ENCODE peak calls at places on chromosomes 3 and 15, in four cellular contexts. K is tibial nerve, M is SK-N-SH, N is breast epithelium. X is an unnamed sample.

GRCh38 chr3:107542665-107543064 is 19.9 kb downstream of the BBX start:
- DNase-seq in K (no peak), M (no peak), N (no peak), X (no peak)

GRCh38 chr3:126760541-126760940 is 56.5 kb downstream of the CHCHD6 start:
- DNase-seq in K (no peak), M (no peak), N (no peak), X (no peak)

GRCh38 chr15:22917556-22917955 is 62.6 kb downstream of the CYFIP1 start:
- DNase-seq in K (no peak), M (no peak), N (no peak), X (no peak)

GRCh38 chr3:30894521-30895289 is at the start of gene GADL1:
- DNase-seq in K (no peak), M (peak), N (no peak), X (peak)

GRCh38 chr15:29312387-29312786 is 42.8 kb upstream of the NSMCE3 start:
- DNase-seq in K (no peak), M (no peak), N (no peak), X (no peak)

GRCh38 chr3:3196148-3196861 is 16.8 kb upstream of the CRBN start:
- DNase-seq in K (no peak), M (peak), N (no peak), X (no peak)

GRCh38 chr3:185789134-185789533 is 35.7 kb downstream of the IGF2BP2 start:
- DNase-seq in K (no peak), M (no peak), N (no peak), X (no peak)

GRCh38 chr15:48025118-48025517 is 95.7 kb upstream of the SLC24A5 start:
- DNase-seq in K (no peak), M (no peak), N (no peak), X (no peak)

GRCh38 chr3:189355481-189356201 is 183.9 kb downstream of the TPRG1 start:
- DNase-seq in K (no peak), M (no peak), N (no peak), X (no peak)

GRCh38 chr3:3632439-3632838 is 166.8 kb upstream of the LRRN1 start:
- DNase-seq in K (no peak), M (no peak), N (no peak), X (no peak)

GRCh38 chr3:117059054-117059989 is 349.7 kb downstream of the TUSC7 start:
- DNase-seq in K (no peak), M (peak), N (no peak), X (no peak)

GRCh38 chr3:160081958-160082533 is 93.4 kb downstream of the IL12A start:
- DNase-seq in K (no peak), M (no peak), N (no peak), X (no peak)

GRCh38 chr3:151425640-151426336 is 35.1 kb downstream of the IGSF10 start:
- DNase-seq in K (no peak), M (no peak), N (no peak), X (no peak)

GRCh38 chr3:172100482-172100881 is 61.1 kb downstream of the FNDC3B start:
- DNase-seq in K (no peak), M (no peak), N (no peak), X (no peak)

GRCh38 chr3:3170998-3171397 is 8.5 kb downstream of the CRBN start:
- DNase-seq in K (no peak), M (peak), N (no peak), X (no peak)

GRCh38 chr15:89141885-89142284 is 53.6 kb downstream of the ABHD2 start:
- DNase-seq in K (no peak), M (no peak), N (no peak), X (no peak)

GRCh38 chr3:141485578-141486415 is 1.0 kb upstream of the RASA2 start:
- DNase-seq in K (no peak), M (no peak), N (no peak), X (no peak)

GRCh38 chr3:27677554-27677953 is 44.6 kb downstream of the EOMES start:
- DNase-seq in K (no peak), M (no peak), N (no peak), X (peak)

GRCh38 chr3:47601310-47601709 is 22.6 kb upstream of the CSPG5 start:
- DNase-seq in K (no peak), M (no peak), N (no peak), X (no peak)

GRCh38 chr15:29656636-29657475 is 165.4 kb downstream of the TJP1 start:
- DNase-seq in K (no peak), M (no peak), N (no peak), X (no peak)

GRCh38 chr15:96403932-96404331 is 73.4 kb downstream of the NR2F2 start:
- DNase-seq in K (no peak), M (no peak), N (no peak), X (no peak)

GRCh38 chr15:31077181-31077580 is 24.3 kb downstream of the TRPM1 start:
- DNase-seq in K (no peak), M (no peak), N (no peak), X (no peak)

GRCh38 chr15:55279746-55280351 is 9.8 kb downstream of the RAB27A start:
- DNase-seq in K (no peak), M (no peak), N (no peak), X (no peak)

GRCh38 chr3:158718490-158719170 is 13.6 kb downstream of the RARRES1 start:
- DNase-seq in K (no peak), M (no peak), N (no peak), X (no peak)

GRCh38 chr3:23942546-23942945 is 2.5 kb upstream of the NR1D2 start:
- DNase-seq in K (no peak), M (no peak), N (no peak), X (no peak)

GRCh38 chr3:79115458-79115857 is 652.3 kb downstream of the ROBO1 start:
- DNase-seq in K (no peak), M (no peak), N (no peak), X (no peak)

GRCh38 chr15:28993720-28994053 is 107.9 kb downstream of the APBA2 start:
- DNase-seq in K (no peak), M (no peak), N (no peak), X (no peak)

GRCh38 chr15:40340038-40340739 is 550 bp downstream of the CCDC9B start:
- DNase-seq in K (no peak), M (peak), N (no peak), X (peak)

GRCh38 chr3:5022966-5023776 is 43.9 kb downstream of the BHLHE40 start:
- DNase-seq in K (no peak), M (no peak), N (no peak), X (peak)

GRCh38 chr3:144105542-144105941 is 133.9 kb downstream of the DIPK2A start:
- DNase-seq in K (no peak), M (no peak), N (no peak), X (no peak)

GRCh38 chr15:39817892-39818291 is 35.3 kb upstream of the FSIP1 start:
- DNase-seq in K (no peak), M (no peak), N (no peak), X (no peak)

GRCh38 chr15:32824777-32825176 is 107.0 kb downstream of the GREM1 start:
- DNase-seq in K (no peak), M (no peak), N (no peak), X (no peak)

GRCh38 chr15:64809649-64810498 is 15.6 kb downstream of the PIF1 start:
- DNase-seq in K (peak), M (peak), N (peak), X (peak)

GRCh38 chr3:11246663-11246970 is 25.6 kb upstream of the ATG7 start:
- DNase-seq in K (no peak), M (no peak), N (no peak), X (no peak)

GRCh38 chr3:149576071-149576564 is 81.7 kb downstream of the WWTR1 start:
- DNase-seq in K (no peak), M (no peak), N (no peak), X (peak)

GRCh38 chr3:126508539-126508938 is 9.0 kb downstream of the UROC1 start:
- DNase-seq in K (no peak), M (no peak), N (no peak), X (no peak)

GRCh38 chr15:24957691-24958090 is 2.9 kb downstream of the SNRPN start:
- DNase-seq in K (no peak), M (no peak), N (no peak), X (no peak)
- H3K4me3 ChIP-seq in K (no peak), M (no peak), N (no peak), X (no peak)

GRCh38 chr3:58021962-58022361 is 13.7 kb downstream of the FLNB start:
- DNase-seq in K (no peak), M (no peak), N (no peak), X (no peak)
- TF ChIP-seq CTCF in K (no peak), M (no peak), N (no peak), X (no peak)

GRCh38 chr15:73927476-73928240 is 1.4 kb downstream of the LOXL1 start:
- DNase-seq in K (no peak), M (peak), N (peak), X (peak)

GRCh38 chr15:73928241-73928579 is 1.9 kb downstream of the LOXL1 start:
- DNase-seq in K (no peak), M (no peak), N (no peak), X (no peak)

GRCh38 chr15:73930790-73931281 is 4.6 kb downstream of the LOXL1 start:
- DNase-seq in K (no peak), M (no peak), N (no peak), X (peak)

GRCh38 chr15:73930371-73930770 is 4.1 kb downstream of the LOXL1 start:
- DNase-seq in K (no peak), M (no peak), N (no peak), X (peak)

DNA sequence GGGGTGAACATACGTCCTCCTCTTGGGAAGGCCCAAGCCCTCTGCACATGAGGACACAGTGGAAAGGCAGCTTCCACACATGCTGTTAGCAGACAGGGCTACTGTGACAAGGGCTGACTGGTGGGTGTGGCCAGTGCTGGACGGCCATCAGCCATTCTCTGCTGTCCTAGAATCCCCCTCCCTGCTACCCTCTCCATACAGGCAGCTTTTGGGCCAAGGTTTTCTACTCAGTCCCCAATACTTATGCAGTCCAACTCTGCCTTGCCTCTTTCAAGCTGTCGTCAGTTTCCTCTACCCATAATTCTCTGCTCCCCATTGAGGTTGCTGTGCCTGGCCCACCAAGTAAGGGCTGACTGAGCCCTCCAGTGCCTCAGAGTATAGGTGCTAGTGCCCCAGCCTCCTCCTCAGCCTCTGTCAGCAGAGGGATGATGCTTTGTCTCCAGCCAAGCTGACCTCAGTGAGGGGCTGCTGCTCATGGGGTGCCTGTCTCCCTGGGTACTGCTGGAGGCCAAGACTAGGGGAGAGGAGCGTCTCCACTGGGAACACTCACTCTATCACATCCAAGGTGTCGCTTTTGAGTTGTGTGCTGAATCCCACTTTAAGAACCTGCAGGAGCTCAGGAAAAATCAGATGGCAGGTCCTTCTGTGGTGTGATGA is 2.8 kb downstream of the LOXL1 start:
- DNase-seq in K (no peak), M (no peak), N (no peak), X (no peak)
- H3K4me3 ChIP-seq in K (no peak), M (no peak), N (no peak), X (no peak)

GRCh38 chr15:69749274-69749673 is 296.7 kb downstream of the RPLP1 start:
- DNase-seq in K (no peak), M (no peak), N (no peak), X (no peak)

GRCh38 chr15:69751147-69751546 is 298.5 kb downstream of the RPLP1 start:
- DNase-seq in K (no peak), M (no peak), N (no peak), X (no peak)

GRCh38 chr15:69748700-69749099 is 296.1 kb downstream of the RPLP1 start:
- DNase-seq in K (no peak), M (no peak), N (no peak), X (no peak)

GRCh38 chr15:69750253-69750652 is 297.6 kb downstream of the RPLP1 start:
- DNase-seq in K (no peak), M (no peak), N (no peak), X (no peak)

DNA sequence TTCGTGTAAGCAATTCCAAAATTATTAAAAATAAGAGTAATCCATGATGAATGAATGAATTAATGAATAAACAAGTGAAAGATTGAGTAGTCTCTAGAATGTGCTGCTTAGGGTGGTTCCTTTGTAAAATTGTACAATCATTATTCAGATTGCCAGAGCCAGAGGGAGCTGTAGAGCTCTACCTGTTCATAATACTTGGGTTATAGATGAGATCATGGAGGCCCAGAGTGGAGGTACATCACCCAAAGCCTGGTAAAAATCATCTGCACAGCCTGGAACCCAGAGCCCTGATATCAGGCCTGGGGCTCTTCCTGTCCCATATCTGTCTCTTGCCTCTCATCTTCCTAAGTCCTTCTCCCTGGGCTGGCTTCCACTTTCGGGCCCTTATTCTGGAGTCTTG is 297.2 kb downstream of the RPLP1 start:
- DNase-seq in K (no peak), M (no peak), N (no peak), X (no peak)
- TF ChIP-seq CTCF in K (no peak), M (peak), N (no peak), X (no peak)

GRCh38 chr15:41512078-41512394 is 1.6 kb downstream of the LTK start:
- DNase-seq in K (no peak), M (no peak), N (no peak), X (no peak)
- H3K4me3 ChIP-seq in K (no peak), M (no peak), N (no peak), X (peak)

GRCh38 chr3:121232309-121233225 is 313.2 kb downstream of the POLQ start:
- DNase-seq in K (no peak), M (no peak), N (no peak), X (no peak)
- TF ChIP-seq CTCF in K (no peak), M (no peak), N (no peak), X (no peak)

DNA sequence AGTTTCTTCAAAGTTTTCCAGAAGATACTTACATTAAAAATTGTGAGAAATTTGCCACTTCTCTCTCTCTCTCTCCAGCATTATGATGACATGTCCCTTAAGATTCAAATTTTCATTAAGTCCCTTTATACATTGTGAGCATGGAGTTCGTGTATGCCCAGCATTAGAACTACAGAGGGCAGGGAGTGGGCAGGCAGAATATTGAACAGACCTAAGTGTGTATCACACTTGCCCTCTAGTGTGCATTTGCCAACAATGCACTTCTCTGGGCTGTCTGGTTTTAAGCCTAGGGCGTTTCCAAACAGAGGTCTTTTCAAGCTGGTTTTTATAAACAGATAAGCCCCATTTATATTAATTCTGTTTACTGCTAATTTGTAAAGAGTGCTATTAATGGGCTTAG is 28.3 kb upstream of the CMSS1 start:
- DNase-seq in K (no peak), M (peak), N (no peak), X (no peak)
- H3K4me3 ChIP-seq in K (no peak), M (no peak), N (no peak), X (no peak)

GRCh38 chr3:134603480-134603879 is 47.3 kb downstream of the KY start:
- DNase-seq in K (no peak), M (no peak), N (no peak), X (no peak)

GRCh38 chr3:134600166-134600670 is 50.6 kb downstream of the KY start:
- DNase-seq in K (no peak), M (no peak), N (no peak), X (no peak)

GRCh38 chr3:134602440-134602814 is 48.4 kb downstream of the KY start:
- DNase-seq in K (no peak), M (no peak), N (no peak), X (no peak)

GRCh38 chr3:134600685-134601502 is 49.9 kb downstream of the KY start:
- DNase-seq in K (peak), M (peak), N (no peak), X (peak)

GRCh38 chr3:134601539-134602439 is 49.0 kb downstream of the KY start:
- DNase-seq in K (no peak), M (peak), N (no peak), X (no peak)
- TF ChIP-seq CTCF in K (no peak), M (no peak), N (no peak), X (no peak)

GRCh38 chr15:74548236-74548635 is 7.2 kb downstream of the ARID3B start:
- DNase-seq in K (no peak), M (no peak), N (no peak), X (no peak)

GRCh38 chr15:74555192-74555591 is 14.2 kb downstream of the ARID3B start:
- DNase-seq in K (no peak), M (no peak), N (no peak), X (no peak)

GRCh38 chr15:74552761-74553441 is 11.9 kb downstream of the ARID3B start:
- DNase-seq in K (no peak), M (no peak), N (no peak), X (no peak)
- H3K4me3 ChIP-seq in K (no peak), M (no peak), N (no peak), X (no peak)

GRCh38 chr3:36681867-36682266 is 82.5 kb downstream of the DCLK3 start:
- DNase-seq in K (no peak), M (no peak), N (no peak), X (no peak)

GRCh38 chr3:36678216-36679013 is 85.9 kb downstream of the DCLK3 start:
- DNase-seq in K (no peak), M (no peak), N (no peak), X (no peak)

GRCh38 chr3:36679384-36680200 is 84.8 kb downstream of the DCLK3 start:
- DNase-seq in K (no peak), M (no peak), N (no peak), X (no peak)

GRCh38 chr3:36674816-36675215 is 89.5 kb downstream of the DCLK3 start:
- DNase-seq in K (no peak), M (no peak), N (no peak), X (no peak)

GRCh38 chr3:36677331-36678007 is 86.9 kb downstream of the DCLK3 start:
- DNase-seq in K (no peak), M (no peak), N (no peak), X (no peak)
- TF ChIP-seq CTCF in K (no peak), M (no peak), N (no peak), X (no peak)